ENCODE peak calls at places on chromosomes 4 and X, in six cellular contexts. F is activated CD4-positive, CD25-positive, alpha-beta regulatory T cell; E is H1; V is globus pallidus; S is M059J; N is ecto neural progenitor cell. Z is an unnamed sample.

GRCh38 chrX:17631647-17632046 is 105.6 kb upstream of the SCML1 start:
- DNase-seq in F (no peak), E (no peak), V (no peak), S (no peak), N (no peak), Z (no peak)

GRCh38 chr4:99945718-99946345 is 586 bp downstream of the DNAJB14 start:
- DNase-seq in F (no peak), E (no peak), V (peak), S (peak), N (no peak), Z (no peak)

GRCh38 chr4:36348403-36348938 is 67.1 kb downstream of the DTHD1 start:
- DNase-seq in F (no peak), E (no peak), V (no peak), S (no peak), N (no peak), Z (no peak)

GRCh38 chr4:174633399-174633798 is 111.1 kb upstream of the HPGD start:
- DNase-seq in F (no peak), E (no peak), V (no peak), S (no peak), N (no peak), Z (no peak)

GRCh38 chr4:184648220-184649025 is 824 bp downstream of the CASP3 start:
- DNase-seq in F (peak), E (peak), V (peak), S (peak), N (peak), Z (peak)

GRCh38 chrX:39065051-39065871 is 264.0 kb downstream of the MID1IP1 start:
- DNase-seq in F (no peak), E (peak), V (peak), S (no peak), N (peak), Z (no peak)

GRCh38 chr4:157076578-157076947 is 613 bp downstream of the GLRB start:
- DNase-seq in F (no peak), E (peak), V (no peak), S (no peak), N (peak), Z (peak)

GRCh38 chr4:106409901-106410889 is 41.6 kb upstream of the GIMD1 start:
- DNase-seq in F (no peak), E (peak), V (no peak), S (peak), N (no peak), Z (no peak)

GRCh38 chrX:131262738-131263679 is 26.1 kb downstream of the IGSF1 start:
- DNase-seq in F (no peak), E (peak), V (no peak), S (peak), N (no peak), Z (peak)

GRCh38 chr4:149223659-149224058 is 592.0 kb downstream of the IQCM start:
- DNase-seq in F (no peak), E (no peak), V (no peak), S (peak), N (no peak), Z (no peak)

GRCh38 chrX:43880439-43880838 is 1.8 kb downstream of the MAOB start:
- DNase-seq in F (no peak), E (no peak), V (no peak), S (peak), N (no peak), Z (no peak)